ENCODE peak calls at places on chromosomes 6 and 20, in ten cellular contexts. K is fibroblast of mammary gland, T is kidney, Q is HCT116, H is lower lobe of right lung, B is BJ, L is coronary artery, Y is GM10248, R is IMR-90, W is hepatocyte. N is an unnamed sample.

GRCh38 chr6:31738048-31738979 is 1.5 kb upstream of the MSH5 start:
- DNase-seq in K (peak; percentile 90), T (peak; percentile 46), Q (no peak), H (peak; percentile 75), B (no peak), L (no peak), Y (peak; percentile 77), R (peak; percentile 89), W (peak; percentile 84), N (no peak)

GRCh38 chr6:143396497-143397228 is 53.8 kb downstream of the ADAT2 start:
- DNase-seq in K (no peak), T (no peak), Q (no peak), H (no peak), B (no peak), L (no peak), Y (no peak), R (no peak), W (peak; percentile 24), N (no peak)

GRCh38 chr6:33108307-33108706 is 32.5 kb downstream of the HLA-DPB1 start:
- DNase-seq in K (no peak), T (no peak), Q (no peak), H (no peak), B (no peak), L (no peak), Y (no peak), R (no peak), W (no peak), N (no peak)

GRCh38 chr6:13318821-13319220 is 9.5 kb downstream of the TBC1D7 start:
- DNase-seq in K (no peak), T (no peak), Q (no peak), H (no peak), B (no peak), L (no peak), Y (no peak), R (no peak), W (no peak), N (no peak)

GRCh38 chr6:139852067-139852466 is 477.6 kb upstream of the CITED2 start:
- DNase-seq in K (no peak), T (no peak), Q (no peak), H (no peak), B (no peak), L (no peak), Y (no peak), R (no peak), W (no peak), N (no peak)

GRCh38 chr6:79373880-79374279 is 139.4 kb upstream of the HMGN3 start:
- DNase-seq in K (no peak), T (no peak), Q (no peak), H (no peak), B (no peak), L (no peak), Y (no peak), R (no peak), W (no peak), N (no peak)

GRCh38 chr6:133156689-133157088 is 84.5 kb upstream of the EYA4 start:
- DNase-seq in K (no peak), T (no peak), Q (no peak), H (no peak), B (no peak), L (no peak), Y (no peak), R (no peak), W (no peak), N (no peak)

GRCh38 chr6:56334937-56335336 is 87.6 kb upstream of the COL21A1 start:
- DNase-seq in K (peak; percentile 97), T (no peak), Q (no peak), H (no peak), B (no peak), L (no peak), Y (no peak), R (peak; percentile 89), W (no peak), N (no peak)

GRCh38 chr20:50932016-50932338 is 740 bp upstream of the ADNP start:
- DNase-seq in K (no peak), T (no peak), Q (no peak), H (no peak), B (no peak), L (no peak), Y (no peak), R (no peak), W (no peak), N (no peak)

GRCh38 chr6:47651505-47651944 is 46.9 kb upstream of the ADGRF4 start:
- DNase-seq in K (peak; percentile 74), T (no peak), Q (no peak), H (no peak), B (peak; percentile 4), L (no peak), Y (no peak), R (peak; percentile 74), W (no peak), N (no peak)

GRCh38 chr20:38873050-38873581 is 53.1 kb upstream of the FAM83D start:
- DNase-seq in K (no peak), T (no peak), Q (no peak), H (no peak), B (no peak), L (no peak), Y (peak; percentile 79), R (no peak), W (no peak), N (no peak)

GRCh38 chr20:38460040-38460623 is 12.5 kb upstream of the RALGAPB start:
- DNase-seq in K (peak; percentile 67), T (no peak), Q (peak; percentile 80), H (no peak), B (no peak), L (peak; percentile 28), Y (no peak), R (peak; percentile 81), W (peak; percentile 86), N (no peak)

GRCh38 chr6:26125015-26125690 is 37.9 kb downstream of the HFE start:
- DNase-seq in K (no peak), T (no peak), Q (no peak), H (peak; percentile 58), B (no peak), L (no peak), Y (no peak), R (no peak), W (no peak), N (no peak)

GRCh38 chr6:142009647-142010046 is 123.1 kb upstream of the GJE1 start:
- DNase-seq in K (no peak), T (no peak), Q (peak; percentile 98), H (no peak), B (peak; percentile 46), L (no peak), Y (no peak), R (peak; percentile 72), W (no peak), N (no peak)

GRCh38 chr20:15700147-15700765 is 873.0 kb downstream of the KIF16B start:
- DNase-seq in K (no peak), T (no peak), Q (no peak), H (no peak), B (no peak), L (no peak), Y (no peak), R (no peak), W (no peak), N (no peak)

GRCh38 chr20:20594171-20594530 is 118.3 kb downstream of the RALGAPA2 start:
- DNase-seq in K (peak; percentile 46), T (no peak), Q (no peak), H (no peak), B (no peak), L (no peak), Y (peak; percentile 23), R (peak; percentile 50), W (peak; percentile 53), N (no peak)

GRCh38 chr20:20593447-20594170 is 118.8 kb downstream of the RALGAPA2 start:
- DNase-seq in K (peak; percentile 67), T (no peak), Q (peak; percentile 18), H (peak; percentile 47), B (no peak), L (no peak), Y (peak; percentile 54), R (peak; percentile 65), W (peak; percentile 73), N (no peak)
- TF ChIP-seq CTCF in K (peak; percentile 56), T (peak; percentile 4), Q (peak; percentile 74), H (peak; percentile 56), B (peak; percentile 57), L (no peak), Y (peak; percentile 22), R (peak; percentile 56), W (peak; percentile 54), N (peak; percentile 40)

DNA sequence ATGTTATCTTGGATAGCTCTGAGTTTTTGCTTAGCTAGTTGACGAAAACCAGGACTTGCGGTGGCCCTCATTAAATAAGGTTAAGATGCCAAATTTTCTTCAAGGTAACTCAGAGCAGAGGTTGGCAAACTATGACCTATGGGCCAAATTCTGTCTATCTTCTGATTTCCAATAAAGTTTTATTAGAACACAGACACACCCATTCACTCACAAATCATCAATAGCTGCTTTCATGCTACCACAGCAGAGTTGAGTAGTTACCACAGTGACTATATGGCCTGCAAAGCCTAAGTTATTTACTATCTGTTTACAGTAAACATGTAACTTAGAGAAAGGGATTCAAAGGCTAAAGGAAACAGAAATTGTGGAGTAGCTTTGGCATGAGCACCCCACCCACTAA is 23.6 kb downstream of the DCDC2 start:
- DNase-seq in K (no peak), T (no peak), Q (no peak), H (no peak), B (no peak), L (no peak), Y (no peak), R (no peak), W (no peak), N (no peak)
- TF ChIP-seq CTCF in K (no peak), T (no peak), Q (no peak), H (no peak), B (no peak), L (no peak), Y (no peak), R (no peak), W (no peak), N (no peak)

GRCh38 chr20:237479-237878 is 10.4 kb downstream of the DEFB129 start:
- DNase-seq in K (no peak), T (no peak), Q (no peak), H (peak; percentile 69), B (no peak), L (no peak), Y (peak; percentile 34), R (peak; percentile 5), W (no peak), N (no peak)

GRCh38 chr20:237918-238317 is 10.9 kb downstream of the DEFB129 start:
- DNase-seq in K (no peak), T (no peak), Q (no peak), H (no peak), B (no peak), L (no peak), Y (peak; percentile 28), R (no peak), W (no peak), N (no peak)

DNA sequence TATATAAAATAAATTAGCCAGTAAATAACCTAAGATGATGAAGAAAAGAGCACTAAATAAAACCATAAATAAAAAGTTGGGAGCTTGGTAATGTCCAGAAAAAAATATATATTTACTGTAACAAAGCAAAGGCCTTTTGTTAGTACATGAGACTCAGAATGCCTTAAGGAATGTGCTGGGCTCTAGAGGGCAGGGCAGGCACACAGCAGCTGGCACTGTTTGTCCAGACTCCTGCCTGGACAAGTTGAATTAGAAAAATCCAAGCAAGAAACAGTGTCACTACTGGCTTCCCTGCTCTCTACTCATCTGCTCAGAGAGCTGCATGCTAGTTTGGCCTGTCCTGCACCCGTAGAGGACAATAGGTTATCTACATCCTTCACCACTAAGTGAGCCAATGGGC is 8.8 kb downstream of the DEFB129 start:
- DNase-seq in K (peak; percentile 7), T (no peak), Q (no peak), H (no peak), B (no peak), L (no peak), Y (no peak), R (no peak), W (peak; percentile 12), N (no peak)
- TF ChIP-seq CTCF in K (no peak), T (peak; percentile 16), Q (peak; percentile 44), H (peak; percentile 15), B (peak; percentile 13), L (no peak), Y (no peak), R (no peak), W (peak; percentile 28), N (peak; percentile 28)

GRCh38 chr20:55424968-55425367 is 580.4 kb downstream of the CBLN4 start:
- DNase-seq in K (no peak), T (peak; percentile 62), Q (no peak), H (no peak), B (no peak), L (no peak), Y (no peak), R (no peak), W (peak; percentile 25), N (no peak)
- TF ChIP-seq CTCF in K (no peak), T (no peak), Q (no peak), H (no peak), B (no peak), L (no peak), Y (no peak), R (no peak), W (no peak), N (no peak)

N was measured in D721Med.